ENCODE peak calls at places on chromosomes 12 and 14, in four cellular contexts. One of them, this sample, is unnamed.

GRCh38 chr14:21039585-21040369 is 2.4 kb upstream of the RNASE7 start:
- DNase-seq in foreskin fibroblast: peak
- DNase-seq in tibial artery: no peak
- DNase-seq in OCI-LY7: peak
- DNase-seq in this sample: no peak

GRCh38 chr12:46555379-46555778 is 182.8 kb upstream of the SLC38A2 start:
- DNase-seq in OCI-LY7: no peak
- DNase-seq in foreskin fibroblast: peak
- DNase-seq in tibial artery: no peak
- DNase-seq in this sample: no peak

GRCh38 chr14:56117765-56118610 is at the start of gene PELI2:
- DNase-seq in tibial artery: peak
- DNase-seq in foreskin fibroblast: peak
- DNase-seq in OCI-LY7: peak
- DNase-seq in this sample: no peak

GRCh38 chr14:96398432-96398831 is 6.5 kb downstream of the AK7 start:
- DNase-seq in tibial artery: no peak
- DNase-seq in foreskin fibroblast: no peak
- DNase-seq in OCI-LY7: no peak
- DNase-seq in this sample: no peak

GRCh38 chr14:74356892-74357575 is 8.8 kb downstream of the VRTN start:
- DNase-seq in foreskin fibroblast: no peak
- DNase-seq in tibial artery: no peak
- DNase-seq in OCI-LY7: no peak
- DNase-seq in this sample: no peak

GRCh38 chr12:95995238-95996031 is 709 bp downstream of the HAL start:
- DNase-seq in tibial artery: no peak
- DNase-seq in OCI-LY7: no peak
- DNase-seq in foreskin fibroblast: no peak
- DNase-seq in this sample: no peak

GRCh38 chr12:132397934-132398385 is 68.6 kb upstream of the GALNT9 start:
- DNase-seq in tibial artery: no peak
- DNase-seq in foreskin fibroblast: no peak
- DNase-seq in OCI-LY7: no peak
- DNase-seq in this sample: no peak

GRCh38 chr12:98587084-98587483 is 6.4 kb upstream of the SLC25A3 start:
- DNase-seq in foreskin fibroblast: no peak
- DNase-seq in tibial artery: no peak
- DNase-seq in OCI-LY7: peak
- DNase-seq in this sample: no peak

GRCh38 chr12:121513464-121514183 is 67.2 kb downstream of the KDM2B start:
- DNase-seq in tibial artery: no peak
- DNase-seq in OCI-LY7: peak
- DNase-seq in foreskin fibroblast: no peak
- DNase-seq in this sample: no peak

GRCh38 chr12:117012189-117012805 is 86.9 kb downstream of the TESC start:
- DNase-seq in OCI-LY7: no peak
- DNase-seq in tibial artery: no peak
- DNase-seq in foreskin fibroblast: peak
- DNase-seq in this sample: no peak

GRCh38 chr12:8996682-8997405 is 7.5 kb downstream of the KLRG1 start:
- DNase-seq in foreskin fibroblast: peak
- DNase-seq in tibial artery: no peak
- DNase-seq in OCI-LY7: no peak
- DNase-seq in this sample: no peak

GRCh38 chr14:89366580-89367448 is 50.2 kb downstream of the FOXN3 start:
- DNase-seq in foreskin fibroblast: no peak
- DNase-seq in tibial artery: peak
- DNase-seq in OCI-LY7: no peak
- DNase-seq in this sample: no peak

GRCh38 chr14:89833120-89833521 is 121.4 kb downstream of the EFCAB11 start:
- DNase-seq in foreskin fibroblast: no peak
- DNase-seq in OCI-LY7: no peak
- DNase-seq in tibial artery: no peak
- DNase-seq in this sample: no peak

GRCh38 chr14:89171628-89172027 is 245.4 kb downstream of the FOXN3 start:
- DNase-seq in tibial artery: no peak
- DNase-seq in OCI-LY7: no peak
- DNase-seq in foreskin fibroblast: no peak
- DNase-seq in this sample: no peak

GRCh38 chr12:109461049-109461845 is 15.9 kb downstream of the KCTD10 start:
- DNase-seq in foreskin fibroblast: peak
- DNase-seq in tibial artery: peak
- DNase-seq in OCI-LY7: peak
- DNase-seq in this sample: no peak

GRCh38 chr12:122057007-122057735 is 21.4 kb upstream of the MLXIP start:
- DNase-seq in tibial artery: no peak
- DNase-seq in OCI-LY7: no peak
- DNase-seq in foreskin fibroblast: no peak
- DNase-seq in this sample: no peak

GRCh38 chr14:72516936-72517408 is 376.9 kb downstream of the DPF3 start:
- DNase-seq in foreskin fibroblast: peak
- DNase-seq in OCI-LY7: peak
- DNase-seq in tibial artery: peak
- DNase-seq in this sample: no peak

GRCh38 chr12:15038137-15038536 is 65.3 kb downstream of the PDE6H start:
- DNase-seq in foreskin fibroblast: no peak
- DNase-seq in OCI-LY7: no peak
- DNase-seq in tibial artery: no peak
- DNase-seq in this sample: no peak

GRCh38 chr12:122681814-122682213 is 21.3 kb downstream of the HCAR2 start:
- DNase-seq in OCI-LY7: no peak
- DNase-seq in foreskin fibroblast: peak
- DNase-seq in tibial artery: no peak
- DNase-seq in this sample: no peak

GRCh38 chr12:96263449-96263902 is 69.3 kb downstream of the ELK3 start:
- DNase-seq in OCI-LY7: no peak
- DNase-seq in tibial artery: no peak
- DNase-seq in foreskin fibroblast: no peak
- DNase-seq in this sample: no peak

GRCh38 chr12:116317986-116318737 is 40.7 kb upstream of the MED13L start:
- DNase-seq in foreskin fibroblast: no peak
- DNase-seq in tibial artery: no peak
- DNase-seq in OCI-LY7: no peak
- DNase-seq in this sample: no peak

GRCh38 chr14:92747701-92748258 is 647 bp downstream of the LGMN start:
- DNase-seq in tibial artery: no peak
- DNase-seq in foreskin fibroblast: peak
- DNase-seq in OCI-LY7: peak
- DNase-seq in this sample: no peak

GRCh38 chr12:43776498-43776897 is 17.7 kb downstream of the IRAK4 start:
- DNase-seq in tibial artery: no peak
- DNase-seq in foreskin fibroblast: peak
- DNase-seq in OCI-LY7: peak
- DNase-seq in this sample: no peak

GRCh38 chr12:120767071-120768024 is 41.7 kb downstream of the ACADS start:
- DNase-seq in foreskin fibroblast: no peak
- DNase-seq in tibial artery: no peak
- DNase-seq in OCI-LY7: peak
- DNase-seq in this sample: no peak

GRCh38 chr12:71478277-71478676 is 38.7 kb downstream of the LGR5 start:
- DNase-seq in tibial artery: no peak
- DNase-seq in foreskin fibroblast: peak
- DNase-seq in OCI-LY7: no peak
- DNase-seq in this sample: no peak

GRCh38 chr14:96660667-96661066 is 136.5 kb upstream of the VRK1 start:
- DNase-seq in OCI-LY7: peak
- DNase-seq in foreskin fibroblast: no peak
- DNase-seq in tibial artery: no peak
- DNase-seq in this sample: no peak

GRCh38 chr14:100747021-100747586 is 20.4 kb downstream of the DLK1 start:
- DNase-seq in foreskin fibroblast: peak
- DNase-seq in tibial artery: peak
- DNase-seq in OCI-LY7: no peak
- DNase-seq in this sample: no peak

GRCh38 chr14:63891148-63891964 is 38.6 kb downstream of the SYNE2 start:
- DNase-seq in foreskin fibroblast: no peak
- DNase-seq in tibial artery: no peak
- DNase-seq in OCI-LY7: no peak
- DNase-seq in this sample: no peak

GRCh38 chr12:80195143-80195726 is 95.9 kb downstream of the OTOGL start:
- DNase-seq in OCI-LY7: peak
- DNase-seq in tibial artery: no peak
- DNase-seq in foreskin fibroblast: peak
- DNase-seq in this sample: no peak

GRCh38 chr12:106657499-106657898 is 74.7 kb downstream of the RFX4 start:
- DNase-seq in OCI-LY7: no peak
- DNase-seq in tibial artery: no peak
- DNase-seq in foreskin fibroblast: no peak
- DNase-seq in this sample: no peak

GRCh38 chr12:111457071-111457470 is 51.3 kb downstream of the SH2B3 start:
- DNase-seq in tibial artery: no peak
- DNase-seq in OCI-LY7: no peak
- DNase-seq in foreskin fibroblast: no peak
- DNase-seq in this sample: no peak

GRCh38 chr12:79373896-79374499 is 316.8 kb downstream of the PAWR start:
- DNase-seq in foreskin fibroblast: peak
- DNase-seq in OCI-LY7: peak
- DNase-seq in tibial artery: no peak
- DNase-seq in this sample: no peak

GRCh38 chr12:110244829-110245228 is 36.2 kb upstream of the ATP2A2 start:
- DNase-seq in foreskin fibroblast: no peak
- DNase-seq in tibial artery: no peak
- DNase-seq in OCI-LY7: no peak
- DNase-seq in this sample: no peak

GRCh38 chr14:94081386-94081820 is 293 bp downstream of the IFI27L1 start:
- DNase-seq in tibial artery: no peak
- DNase-seq in foreskin fibroblast: no peak
- DNase-seq in OCI-LY7: peak
- DNase-seq in this sample: no peak

GRCh38 chr12:91492648-91493047 is 310.0 kb upstream of the DCN start:
- DNase-seq in tibial artery: no peak
- DNase-seq in OCI-LY7: no peak
- DNase-seq in foreskin fibroblast: peak
- DNase-seq in this sample: no peak

GRCh38 chr12:50597200-50598195 is 92.7 kb downstream of the DIP2B start:
- DNase-seq in OCI-LY7: peak
- DNase-seq in tibial artery: no peak
- DNase-seq in foreskin fibroblast: peak
- DNase-seq in this sample: peak
- H3K4me3 ChIP-seq in OCI-LY7: no peak
- H3K4me3 ChIP-seq in tibial artery: no peak
- H3K4me3 ChIP-seq in foreskin fibroblast: peak
- H3K4me3 ChIP-seq in this sample: peak

GRCh38 chr12:6199211-6199530 is 1.0 kb upstream of the CD9 start:
- DNase-seq in OCI-LY7: no peak
- DNase-seq in foreskin fibroblast: no peak
- DNase-seq in tibial artery: no peak
- DNase-seq in this sample: no peak
- H3K4me3 ChIP-seq in OCI-LY7: no peak
- H3K4me3 ChIP-seq in foreskin fibroblast: peak
- H3K4me3 ChIP-seq in tibial artery: peak
- H3K4me3 ChIP-seq in this sample: peak

GRCh38 chr12:31261744-31262143 is 64.2 kb downstream of the SINHCAF start:
- DNase-seq in tibial artery: no peak
- DNase-seq in foreskin fibroblast: no peak
- DNase-seq in OCI-LY7: no peak
- DNase-seq in this sample: no peak
- H3K4me3 ChIP-seq in tibial artery: no peak
- H3K4me3 ChIP-seq in foreskin fibroblast: no peak
- H3K4me3 ChIP-seq in OCI-LY7: no peak
- H3K4me3 ChIP-seq in this sample: no peak

GRCh38 chr12:26936559-26937442 is 980 bp downstream of the INTS13 start:
- DNase-seq in foreskin fibroblast: peak
- DNase-seq in tibial artery: no peak
- DNase-seq in OCI-LY7: no peak
- DNase-seq in this sample: no peak

GRCh38 chr12:26938660-26939185 is 453 bp downstream of the FGFR1OP2 start:
- DNase-seq in foreskin fibroblast: no peak
- DNase-seq in OCI-LY7: peak
- DNase-seq in tibial artery: no peak
- DNase-seq in this sample: no peak

GRCh38 chr12:26937443-26937862 is 328 bp downstream of the INTS13 start:
- DNase-seq in foreskin fibroblast: no peak
- DNase-seq in OCI-LY7: no peak
- DNase-seq in tibial artery: no peak
- DNase-seq in this sample: no peak

GRCh38 chr12:26937863-26938659 is at the start of the genes FGFR1OP2 and INTS13:
- DNase-seq in foreskin fibroblast: peak
- DNase-seq in OCI-LY7: peak
- DNase-seq in tibial artery: peak
- DNase-seq in this sample: peak

GRCh38 chr12:26935636-26936378 is 2.0 kb downstream of the INTS13 start:
- DNase-seq in foreskin fibroblast: no peak
- DNase-seq in tibial artery: no peak
- DNase-seq in OCI-LY7: peak
- DNase-seq in this sample: no peak
- H3K4me3 ChIP-seq in foreskin fibroblast: peak
- H3K4me3 ChIP-seq in tibial artery: no peak
- H3K4me3 ChIP-seq in OCI-LY7: peak
- H3K4me3 ChIP-seq in this sample: peak

GRCh38 chr14:102316048-102316745 is 3.3 kb upstream of the ZNF839 start:
- DNase-seq in tibial artery: peak
- DNase-seq in foreskin fibroblast: peak
- DNase-seq in OCI-LY7: peak
- DNase-seq in this sample: peak

GRCh38 chr14:102316746-102317563 is 2.6 kb upstream of the ZNF839 start:
- DNase-seq in foreskin fibroblast: peak
- DNase-seq in tibial artery: peak
- DNase-seq in OCI-LY7: peak
- DNase-seq in this sample: peak

GRCh38 chr14:102317564-102318248 is 1.8 kb upstream of the ZNF839 start:
- DNase-seq in tibial artery: no peak
- DNase-seq in OCI-LY7: peak
- DNase-seq in foreskin fibroblast: peak
- DNase-seq in this sample: no peak

GRCh38 chr14:102318781-102319276 is 717 bp upstream of the ZNF839 start:
- DNase-seq in OCI-LY7: peak
- DNase-seq in foreskin fibroblast: no peak
- DNase-seq in tibial artery: no peak
- DNase-seq in this sample: no peak

GRCh38 chr14:102314242-102315011 is 5.1 kb upstream of the ZNF839 start:
- DNase-seq in tibial artery: peak
- DNase-seq in OCI-LY7: peak
- DNase-seq in foreskin fibroblast: peak
- DNase-seq in this sample: peak
- H3K4me3 ChIP-seq in tibial artery: peak
- H3K4me3 ChIP-seq in OCI-LY7: peak
- H3K4me3 ChIP-seq in foreskin fibroblast: peak
- H3K4me3 ChIP-seq in this sample: peak

This sample was measured in thoracic aorta.